ENCODE peak calls at places on chromosomes 4 and X, in four cellular contexts. One of them, this sample, is unnamed.
A peak's percentile ranks its signal among the peaks of the same experiment; 100 is the strongest.

GRCh38 chrX:134416106-134416505 is 43.9 kb upstream of the HPRT1 start:
- DNase-seq in HepG2: no peak
- DNase-seq in K562: no peak
- DNase-seq in GM12878: no peak
- DNase-seq in this sample: no peak

GRCh38 chr4:21811576-21811975 is 137.0 kb downstream of the KCNIP4 start:
- DNase-seq in HepG2: peak; percentile 18
- DNase-seq in K562: no peak
- DNase-seq in GM12878: no peak
- DNase-seq in this sample: no peak

GRCh38 chr4:20249333-20249732 is 2.4 kb upstream of the SLIT2 start:
- DNase-seq in HepG2: no peak
- DNase-seq in K562: no peak
- DNase-seq in GM12878: no peak
- DNase-seq in this sample: no peak

GRCh38 chr4:108834787-108835384 is 72.0 kb upstream of the ETNPPL start:
- DNase-seq in HepG2: peak; percentile 23
- DNase-seq in K562: peak; percentile 44
- DNase-seq in GM12878: no peak
- DNase-seq in this sample: no peak

GRCh38 chr4:46648088-46648744 is 258.3 kb upstream of the GABRA2 start:
- DNase-seq in HepG2: peak; percentile 37
- DNase-seq in K562: peak; percentile 18
- DNase-seq in GM12878: no peak
- DNase-seq in this sample: no peak

GRCh38 chr4:159308571-159309340 is 205.9 kb downstream of the RAPGEF2 start:
- DNase-seq in HepG2: no peak
- DNase-seq in K562: no peak
- DNase-seq in GM12878: no peak
- DNase-seq in this sample: no peak

GRCh38 chrX:136209016-136209738 is 42.0 kb downstream of the MAP7D3 start:
- DNase-seq in HepG2: no peak
- DNase-seq in K562: peak; percentile 50
- DNase-seq in GM12878: no peak
- DNase-seq in this sample: peak; percentile 60

GRCh38 chr4:76998251-76998901 is 48.8 kb downstream of the SEPTIN11 start:
- DNase-seq in HepG2: no peak
- DNase-seq in K562: no peak
- DNase-seq in GM12878: no peak
- DNase-seq in this sample: no peak

GRCh38 chrX:54825716-54826428 is 18.3 kb downstream of the MAGED2 start:
- DNase-seq in HepG2: no peak
- DNase-seq in K562: no peak
- DNase-seq in GM12878: no peak
- DNase-seq in this sample: peak; percentile 5

GRCh38 chrX:17692709-17693346 is 44.5 kb upstream of the SCML1 start:
- DNase-seq in HepG2: no peak
- DNase-seq in K562: peak; percentile 1
- DNase-seq in GM12878: no peak
- DNase-seq in this sample: no peak

GRCh38 chrX:10327651-10328050 is 170.9 kb downstream of the CLCN4 start:
- DNase-seq in HepG2: peak; percentile 3
- DNase-seq in K562: no peak
- DNase-seq in GM12878: no peak
- DNase-seq in this sample: peak; percentile 24

GRCh38 chrX:10329984-10330383 is 173.2 kb downstream of the CLCN4 start:
- DNase-seq in HepG2: no peak
- DNase-seq in K562: no peak
- DNase-seq in GM12878: no peak
- DNase-seq in this sample: no peak

GRCh38 chrX:10326578-10326977 is 169.8 kb downstream of the CLCN4 start:
- DNase-seq in HepG2: peak; percentile 25
- DNase-seq in K562: peak; percentile 2
- DNase-seq in GM12878: no peak
- DNase-seq in this sample: peak; percentile 13

DNA sequence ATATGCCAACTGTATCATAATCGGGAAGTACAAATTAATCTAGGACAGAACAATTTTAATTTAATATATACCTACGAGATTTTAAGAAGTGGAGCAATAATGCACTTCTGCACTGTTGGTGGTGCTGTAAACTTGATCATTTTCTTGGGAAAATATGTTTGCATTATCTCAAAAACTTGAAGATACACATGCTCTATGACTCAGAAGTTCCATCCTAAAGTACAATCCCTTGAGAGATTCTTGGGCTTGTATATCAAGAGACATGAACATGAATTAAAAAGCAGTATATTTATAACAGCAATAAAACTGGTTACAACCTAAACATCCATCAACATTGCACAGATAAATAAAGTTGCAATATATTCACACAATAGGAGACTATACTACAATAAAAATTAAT is 168.8 kb downstream of the CLCN4 start:
- DNase-seq in HepG2: no peak
- DNase-seq in K562: no peak
- DNase-seq in GM12878: no peak
- DNase-seq in this sample: peak; percentile 5
- TF ChIP-seq CEBPB in HepG2: no peak
- TF ChIP-seq CEBPB in K562: no peak
- TF ChIP-seq CEBPB in GM12878: no peak
- TF ChIP-seq CEBPB in this sample: no peak

GRCh38 chr4:2042207-2042946 is 16.8 kb upstream of the NAT8L start:
- DNase-seq in HepG2: no peak
- DNase-seq in K562: peak; percentile 58
- DNase-seq in GM12878: no peak
- DNase-seq in this sample: no peak

GRCh38 chr4:2042947-2043395 is 16.2 kb upstream of the NAT8L start:
- DNase-seq in HepG2: no peak
- DNase-seq in K562: no peak
- DNase-seq in GM12878: no peak
- DNase-seq in this sample: no peak

GRCh38 chr4:2043396-2044118 is 15.6 kb upstream of the NAT8L start:
- DNase-seq in HepG2: no peak
- DNase-seq in K562: no peak
- DNase-seq in GM12878: no peak
- DNase-seq in this sample: no peak

GRCh38 chr4:2041234-2042130 is 17.6 kb upstream of the NAT8L start:
- DNase-seq in HepG2: peak; percentile 55
- DNase-seq in K562: peak; percentile 92
- DNase-seq in GM12878: peak; percentile 34
- DNase-seq in this sample: peak; percentile 81

DNA sequence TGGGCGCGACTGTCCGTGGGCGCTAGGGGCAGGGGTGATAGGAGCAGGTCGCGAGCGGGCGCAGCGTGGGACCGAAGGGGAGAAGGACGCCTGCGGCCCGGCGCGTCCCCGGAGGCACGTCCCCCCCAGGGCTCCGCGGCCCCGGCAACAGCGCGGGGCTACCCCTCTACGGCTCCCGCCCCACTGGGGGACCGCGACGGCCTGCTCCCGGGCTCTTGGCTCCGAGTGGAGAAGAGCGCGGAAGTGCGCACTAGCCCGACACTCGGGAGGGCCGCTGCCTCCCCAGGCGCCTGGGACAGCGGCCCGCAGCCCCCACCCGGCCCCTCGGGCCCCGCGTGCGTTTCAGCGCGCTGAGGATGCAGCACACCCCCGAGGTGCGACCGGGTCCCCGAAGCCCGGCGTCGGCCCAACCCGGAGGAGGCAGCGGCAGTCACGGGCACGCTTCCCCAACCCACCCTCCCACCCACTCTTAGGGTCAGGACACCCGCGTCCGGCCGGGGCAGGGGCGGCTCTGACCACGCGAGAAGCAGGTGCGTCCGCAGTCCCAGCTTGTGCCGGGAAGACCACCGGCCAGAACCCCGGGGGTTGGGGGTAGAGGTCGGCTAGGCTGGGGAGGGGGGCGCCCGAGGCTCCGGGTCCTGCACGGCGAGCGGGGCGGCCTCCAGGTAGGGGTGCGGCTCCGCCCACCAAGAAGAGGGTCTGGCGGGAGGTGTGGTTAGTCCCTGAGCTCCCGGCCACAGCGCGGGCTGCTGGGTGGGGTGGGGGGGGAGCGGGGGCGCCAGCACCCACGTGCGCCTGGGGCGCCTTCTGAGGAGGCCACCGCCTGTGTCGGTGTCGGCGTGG is 18.5 kb upstream of the NAT8L start:
- DNase-seq in HepG2: no peak
- DNase-seq in K562: no peak
- DNase-seq in GM12878: no peak
- DNase-seq in this sample: no peak
- TF ChIP-seq POLR2AphosphoS2 in HepG2: no peak
- TF ChIP-seq POLR2AphosphoS2 in K562: no peak
- TF ChIP-seq POLR2AphosphoS2 in GM12878: no peak
- TF ChIP-seq POLR2AphosphoS2 in this sample: no peak

DNA sequence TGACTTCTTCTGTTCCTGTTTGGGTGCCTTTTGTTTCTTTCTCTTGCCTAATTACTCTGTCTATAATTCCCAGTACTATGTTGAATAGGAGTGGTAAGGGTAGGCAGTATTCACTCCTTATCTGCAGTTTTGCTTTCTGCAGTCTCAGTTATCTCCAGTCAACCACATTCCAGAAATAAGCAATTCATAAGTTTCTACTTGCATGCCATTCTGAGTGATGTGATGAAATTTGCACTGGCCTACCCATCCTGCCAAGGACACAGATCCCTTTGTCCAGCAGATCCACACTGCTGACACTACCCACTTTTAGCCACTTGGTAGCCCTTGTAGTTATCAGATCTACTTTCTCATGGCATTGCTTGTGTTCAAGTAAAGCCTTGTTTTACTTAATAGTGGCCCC is 971.6 kb upstream of the INTU start:
- DNase-seq in HepG2: no peak
- DNase-seq in K562: peak; percentile 27
- DNase-seq in GM12878: no peak
- DNase-seq in this sample: no peak
- TF ChIP-seq CEBPB in HepG2: no peak
- TF ChIP-seq CEBPB in K562: no peak
- TF ChIP-seq CEBPB in GM12878: no peak
- TF ChIP-seq CEBPB in this sample: no peak

GRCh38 chr4:26204249-26204825 is 116.5 kb upstream of the RBPJ start:
- DNase-seq in HepG2: no peak
- DNase-seq in K562: no peak
- DNase-seq in GM12878: no peak
- DNase-seq in this sample: no peak
- TF ChIP-seq POLR2AphosphoS2 in HepG2: no peak
- TF ChIP-seq POLR2AphosphoS2 in K562: no peak
- TF ChIP-seq POLR2AphosphoS2 in GM12878: no peak
- TF ChIP-seq POLR2AphosphoS2 in this sample: no peak

GRCh38 chrX:11430266-11430665 is 137.1 kb downstream of the AMELX start:
- DNase-seq in HepG2: no peak
- DNase-seq in K562: no peak
- DNase-seq in GM12878: no peak
- DNase-seq in this sample: no peak

GRCh38 chrX:11426712-11427081 is 133.5 kb downstream of the AMELX start:
- DNase-seq in HepG2: no peak
- DNase-seq in K562: no peak
- DNase-seq in GM12878: no peak
- DNase-seq in this sample: no peak

GRCh38 chrX:11424903-11425674 is 131.9 kb downstream of the AMELX start:
- DNase-seq in HepG2: no peak
- DNase-seq in K562: no peak
- DNase-seq in GM12878: no peak
- DNase-seq in this sample: no peak

GRCh38 chrX:11429543-11430085 is 136.4 kb downstream of the AMELX start:
- DNase-seq in HepG2: no peak
- DNase-seq in K562: no peak
- DNase-seq in GM12878: no peak
- DNase-seq in this sample: no peak

DNA sequence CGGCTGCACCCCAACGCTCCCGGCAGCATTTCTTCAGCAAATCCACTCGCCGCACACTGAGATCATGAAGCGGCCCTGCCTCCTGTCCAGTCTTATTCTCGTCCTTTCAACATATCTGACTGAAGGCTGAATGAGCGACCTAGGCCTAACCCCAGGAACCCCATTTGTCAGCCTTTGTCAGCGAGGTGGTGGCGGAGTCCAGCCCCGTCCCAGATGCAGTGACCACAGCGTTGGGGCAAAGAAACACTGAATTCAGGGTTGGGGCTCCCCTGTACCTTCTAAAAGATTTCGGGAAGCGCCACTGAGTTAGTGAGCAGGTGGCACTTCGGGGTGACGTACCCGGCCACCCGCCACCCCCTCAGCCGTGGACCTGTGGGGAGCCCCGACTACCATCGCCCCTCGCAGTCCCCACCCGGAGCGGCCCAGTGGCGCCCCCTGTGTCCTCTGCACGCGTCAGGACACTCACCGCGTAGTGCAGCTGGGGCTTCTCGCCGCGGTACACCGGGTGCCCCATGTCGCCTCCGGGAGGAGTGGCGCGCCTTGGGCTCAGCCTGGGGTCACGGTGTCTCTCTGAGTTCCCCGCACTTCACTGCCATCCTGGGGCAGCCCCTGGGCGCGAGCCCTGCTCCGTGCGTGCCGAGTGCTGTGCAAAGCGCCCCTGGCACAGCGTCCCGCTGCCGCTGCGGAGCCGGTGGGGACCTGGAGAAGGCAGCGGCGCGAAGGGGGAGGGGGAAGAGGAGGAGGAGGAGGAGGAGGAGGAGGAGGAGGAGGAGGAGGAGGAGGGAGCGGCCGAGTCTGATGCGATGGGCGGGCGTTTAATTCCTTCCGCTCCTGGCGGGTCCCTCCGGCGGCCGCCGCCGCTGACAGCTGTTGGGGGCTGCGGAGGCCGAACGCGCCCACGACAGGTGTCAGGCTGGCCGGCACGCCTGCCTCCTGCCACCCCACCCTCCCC is 134.1 kb downstream of the AMELX start:
- DNase-seq in HepG2: no peak
- DNase-seq in K562: peak; percentile 87
- DNase-seq in GM12878: no peak
- DNase-seq in this sample: no peak
- TF ChIP-seq CEBPB in HepG2: no peak
- TF ChIP-seq CEBPB in K562: no peak
- TF ChIP-seq CEBPB in GM12878: no peak
- TF ChIP-seq CEBPB in this sample: no peak

GRCh38 chr4:7625073-7625472 is 190.3 kb upstream of the PSAPL1 start:
- DNase-seq in HepG2: no peak
- DNase-seq in K562: no peak
- DNase-seq in GM12878: no peak
- DNase-seq in this sample: no peak
- TF ChIP-seq POLR2AphosphoS2 in HepG2: no peak
- TF ChIP-seq POLR2AphosphoS2 in K562: no peak
- TF ChIP-seq POLR2AphosphoS2 in GM12878: no peak
- TF ChIP-seq POLR2AphosphoS2 in this sample: no peak

DNA sequence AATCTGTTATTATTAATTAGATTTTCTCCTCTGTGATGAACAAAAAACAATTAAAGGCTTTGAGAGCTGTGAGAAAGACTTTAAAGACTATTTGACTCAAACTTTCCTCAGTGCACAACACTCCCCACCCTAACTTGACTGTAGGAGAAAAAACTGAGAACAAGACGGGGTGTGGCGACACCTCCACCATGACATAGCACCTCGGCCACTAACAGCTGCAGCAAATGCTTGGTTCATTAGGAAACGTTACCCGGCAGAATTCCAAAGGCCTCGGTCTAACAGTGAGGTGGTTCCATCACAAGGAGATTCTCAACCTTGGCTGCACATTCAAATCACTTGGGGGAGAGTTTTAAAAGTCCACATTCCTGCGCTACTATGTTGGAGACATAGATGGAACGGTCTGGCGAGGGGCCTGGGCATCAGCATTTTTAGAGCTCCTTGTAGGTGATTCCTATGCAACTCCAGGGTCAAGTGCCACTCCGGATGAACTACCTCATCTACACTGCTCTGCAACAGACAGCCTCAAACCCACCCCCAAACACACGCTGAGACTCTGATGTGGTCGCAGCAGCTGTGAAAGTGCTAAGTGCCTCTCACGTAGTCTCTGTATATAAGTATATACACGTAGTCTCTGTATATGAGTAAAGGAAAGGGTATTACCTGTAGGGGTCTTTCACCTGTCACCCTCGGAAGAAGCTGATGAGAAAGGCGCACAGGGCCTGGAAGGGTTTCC is 1.0 kb downstream of the FGFBP2 start:
- DNase-seq in HepG2: no peak
- DNase-seq in K562: no peak
- DNase-seq in GM12878: no peak
- DNase-seq in this sample: no peak
- TF ChIP-seq CEBPB in HepG2: no peak
- TF ChIP-seq CEBPB in K562: no peak
- TF ChIP-seq CEBPB in GM12878: no peak
- TF ChIP-seq CEBPB in this sample: no peak

This sample was measured in A549.